ENCODE peak calls at places on chromosomes 2 and 18, in eight cellular contexts. A is A549, B is psoas muscle, Z is bronchial epithelial cell, V is HCT116, W is fibroblast of mammary gland, H is fibroblast of the aortic adventitia, F is B cell. I is an unnamed sample.

GRCh38 chr18:8960740-8961657 is 141.5 kb upstream of the NDUFV2 start:
- DNase-seq in A (peak), B (no peak), F (no peak), H (peak), W (peak), V (no peak), Z (peak), I (peak)

GRCh38 chr2:153871231-153872221 is at the start of gene GALNT13:
- DNase-seq in A (peak), Z (peak), W (peak), H (no peak), B (no peak), V (no peak), F (no peak), I (no peak)

GRCh38 chr2:196166876-196167275 is 4.5 kb downstream of the STK17B start:
- DNase-seq in A (no peak), B (no peak), F (no peak), Z (peak), W (peak), V (no peak), H (peak), I (peak)

GRCh38 chr18:66271927-66272326 is 332.0 kb downstream of the CDH19 start:
- DNase-seq in F (no peak), Z (no peak), W (no peak), B (no peak), V (no peak), A (no peak), H (no peak), I (no peak)

GRCh38 chr2:207974214-207974600 is 51.1 kb downstream of the PLEKHM3 start:
- DNase-seq in H (no peak), B (no peak), V (no peak), Z (peak), W (no peak), F (no peak), A (no peak), I (no peak)

GRCh38 chr2:73163522-73164367 is 38.6 kb upstream of the NOTO start:
- DNase-seq in H (peak), F (peak), W (peak), Z (peak), V (peak), A (peak), B (peak), I (peak)

GRCh38 chr2:128914320-128914719 is 595.7 kb upstream of the HS6ST1 start:
- DNase-seq in F (no peak), W (no peak), B (no peak), V (no peak), H (no peak), A (no peak), Z (no peak), I (no peak)

GRCh38 chr2:118856978-118857676 is 9.7 kb upstream of the EN1 start:
- DNase-seq in H (no peak), V (no peak), Z (no peak), F (peak), W (no peak), A (no peak), B (no peak), I (peak)

GRCh38 chr18:27789406-27789805 is 387.5 kb downstream of the CDH2 start:
- DNase-seq in F (no peak), B (no peak), W (no peak), Z (peak), H (no peak), V (no peak), A (no peak), I (no peak)

GRCh38 chr2:111139637-111140317 is 19.1 kb downstream of the BCL2L11 start:
- DNase-seq in F (no peak), W (peak), V (no peak), Z (peak), B (peak), H (peak), A (no peak), I (peak)

GRCh38 chr18:10476430-10476829 is 22.0 kb downstream of the APCDD1 start:
- DNase-seq in A (no peak), F (no peak), B (no peak), W (peak), V (no peak), Z (no peak), H (peak), I (peak)

GRCh38 chr2:181782630-181783029 is 102.3 kb upstream of the NEUROD1 start:
- DNase-seq in A (no peak), W (no peak), F (no peak), V (no peak), H (no peak), B (no peak), Z (no peak), I (no peak)

GRCh38 chr2:202152104-202152771 is 79.2 kb downstream of the KIAA2012 start:
- DNase-seq in V (no peak), Z (no peak), A (no peak), B (no peak), H (peak), F (no peak), W (peak), I (peak)

GRCh38 chr18:7946724-7947377 is 379.7 kb downstream of the PTPRM start:
- DNase-seq in F (no peak), W (peak), B (no peak), H (peak), Z (peak), V (peak), A (peak), I (peak)

GRCh38 chr2:28997237-28997846 is 16.2 kb downstream of the TOGARAM2 start:
- DNase-seq in H (no peak), B (peak), W (no peak), Z (no peak), V (no peak), A (no peak), F (no peak), I (peak)

GRCh38 chr2:198325359-198325758 is 521.0 kb downstream of the PLCL1 start:
- DNase-seq in A (no peak), H (no peak), B (no peak), F (no peak), V (no peak), W (no peak), Z (peak), I (no peak)

GRCh38 chr2:54634564-54635511 is 88.6 kb upstream of the EML6 start:
- DNase-seq in Z (peak), V (no peak), A (peak), H (peak), F (peak), B (peak), W (peak), I (peak)

GRCh38 chr18:3660719-3661118 is 210.7 kb downstream of the TGIF1 start:
- DNase-seq in H (no peak), F (peak), A (no peak), Z (no peak), V (no peak), W (no peak), B (no peak), I (no peak)

GRCh38 chr2:227474406-227474805 is 2.5 kb downstream of the AGFG1 start:
- DNase-seq in W (no peak), F (no peak), A (no peak), V (no peak), H (no peak), Z (peak), B (no peak), I (no peak)

GRCh38 chr2:204974487-204974886 is 429.2 kb downstream of the PARD3B start:
- DNase-seq in H (no peak), F (no peak), B (no peak), V (no peak), W (no peak), A (no peak), Z (no peak), I (no peak)

GRCh38 chr2:204973546-204974071 is 428.3 kb downstream of the PARD3B start:
- DNase-seq in F (no peak), A (no peak), W (no peak), B (no peak), V (no peak), H (no peak), Z (no peak), I (no peak)

GRCh38 chr2:204982303-204982702 is 437.0 kb downstream of the PARD3B start:
- DNase-seq in Z (peak), A (no peak), W (peak), F (no peak), B (no peak), H (peak), V (no peak), I (peak)

GRCh38 chr2:204972606-204973336 is 427.5 kb downstream of the PARD3B start:
- DNase-seq in F (no peak), B (no peak), H (no peak), Z (no peak), V (no peak), A (no peak), W (no peak), I (no peak)

GRCh38 chr2:204977914-204978313 is 432.6 kb downstream of the PARD3B start:
- DNase-seq in H (no peak), B (no peak), W (no peak), A (no peak), Z (no peak), F (no peak), V (no peak), I (no peak)
- TF ChIP-seq CTCF in H (no peak), B (no peak), W (no peak), A (no peak), Z (no peak), F (no peak), V (peak), I (no peak)

GRCh38 chr2:158463496-158464095 is 6.8 kb downstream of the PKP4 start:
- DNase-seq in F (no peak), H (no peak), W (peak), B (no peak), Z (no peak), A (no peak), V (no peak), I (peak)
- TF ChIP-seq CTCF in F (no peak), H (no peak), W (no peak), B (no peak), Z (no peak), A (no peak), V (no peak), I (no peak)

DNA sequence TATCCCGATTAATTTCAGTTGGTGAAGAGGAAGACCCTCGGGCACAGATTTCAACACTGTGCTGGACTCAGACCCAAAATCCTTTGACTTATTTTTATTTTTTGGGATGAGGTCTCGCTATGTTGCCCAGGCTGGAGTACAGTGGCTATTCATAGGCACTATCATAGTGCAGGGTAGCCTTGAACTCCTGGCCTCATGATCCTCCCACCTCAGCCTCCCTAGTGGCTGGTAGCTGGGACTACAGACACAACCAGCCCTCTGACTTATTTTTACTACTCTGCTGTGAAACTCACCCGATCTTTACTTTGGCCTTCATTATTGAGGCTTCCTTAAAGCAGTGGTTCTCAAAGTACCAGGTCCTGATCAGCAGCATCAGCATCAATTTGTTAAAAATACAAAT is 18.2 kb upstream of the ADAM17 start:
- DNase-seq in Z (no peak), F (no peak), H (no peak), B (no peak), A (no peak), W (no peak), V (no peak), I (no peak)
- TF ChIP-seq CTCF in Z (peak), F (no peak), H (no peak), B (no peak), A (no peak), W (no peak), V (peak), I (no peak)

DNA sequence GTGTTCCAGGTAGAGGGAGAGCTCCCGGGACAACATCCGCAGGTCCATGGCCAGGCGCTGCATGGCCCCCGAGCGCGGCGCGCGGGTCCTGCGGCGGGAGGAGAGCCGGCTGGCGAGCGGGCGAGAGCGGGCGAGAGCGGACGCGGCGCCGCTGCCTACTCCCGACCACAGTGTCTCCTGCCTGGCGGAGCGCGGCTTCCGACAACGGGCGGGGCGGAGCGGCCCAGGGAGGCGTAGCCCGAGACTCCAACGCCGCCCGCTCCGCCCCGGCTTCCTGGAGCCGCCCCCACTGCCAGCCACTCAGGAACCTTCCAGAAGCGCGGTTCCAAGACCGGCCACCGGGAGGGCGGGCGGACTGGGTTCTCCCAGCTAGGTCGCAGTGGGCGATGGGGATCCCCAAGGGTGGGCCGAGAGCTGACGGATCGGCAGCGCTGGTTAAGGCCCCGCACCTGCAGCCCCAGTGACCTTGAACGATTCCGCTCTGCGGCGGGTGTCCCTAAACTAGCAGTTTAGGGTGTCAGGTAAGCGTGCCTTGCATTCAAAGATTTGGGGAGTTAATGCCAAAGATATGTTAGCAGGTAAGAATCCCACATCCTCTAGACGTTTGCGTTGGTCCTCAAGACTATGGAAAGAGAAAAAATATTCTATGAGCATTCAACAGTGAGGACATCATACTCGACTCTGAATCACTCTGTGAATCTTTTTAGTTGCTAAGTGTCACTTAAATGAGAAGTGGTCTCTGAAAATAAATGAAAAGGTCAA is at the start of gene ABHD3:
- DNase-seq in B (peak), H (peak), F (peak), A (peak), W (peak), V (peak), Z (peak), I (peak)
- TF ChIP-seq CTCF in B (peak), H (peak), F (peak), A (no peak), W (peak), V (peak), Z (peak), I (peak)

DNA sequence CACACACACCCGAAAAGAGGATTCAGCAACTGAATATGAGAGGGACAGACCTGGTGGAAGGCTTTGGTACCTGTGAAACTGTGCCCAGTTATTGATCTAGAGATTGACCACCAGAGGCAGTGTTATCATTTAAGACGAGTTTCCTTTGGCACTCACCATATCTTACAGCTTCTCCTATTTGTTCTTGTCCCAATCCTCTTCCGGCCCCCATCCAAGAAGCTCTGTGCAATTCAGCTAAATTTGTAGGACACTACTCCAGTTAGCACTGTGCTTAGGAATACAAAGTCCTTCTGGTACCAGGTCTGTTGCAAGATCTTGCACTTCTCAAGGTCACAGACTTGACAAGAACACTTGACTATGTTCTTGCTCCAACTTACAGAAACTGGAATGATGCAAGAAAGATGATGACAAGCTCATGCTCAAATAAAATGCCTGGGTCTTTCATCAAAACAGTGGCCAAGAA is 177.7 kb downstream of the TMEM247 start:
- DNase-seq in B (no peak), W (peak), F (peak), Z (peak), A (peak), V (peak), H (peak), I (peak)
- TF ChIP-seq CTCF in B (peak), W (peak), F (peak), Z (peak), A (peak), V (peak), H (peak), I (peak)

DNA sequence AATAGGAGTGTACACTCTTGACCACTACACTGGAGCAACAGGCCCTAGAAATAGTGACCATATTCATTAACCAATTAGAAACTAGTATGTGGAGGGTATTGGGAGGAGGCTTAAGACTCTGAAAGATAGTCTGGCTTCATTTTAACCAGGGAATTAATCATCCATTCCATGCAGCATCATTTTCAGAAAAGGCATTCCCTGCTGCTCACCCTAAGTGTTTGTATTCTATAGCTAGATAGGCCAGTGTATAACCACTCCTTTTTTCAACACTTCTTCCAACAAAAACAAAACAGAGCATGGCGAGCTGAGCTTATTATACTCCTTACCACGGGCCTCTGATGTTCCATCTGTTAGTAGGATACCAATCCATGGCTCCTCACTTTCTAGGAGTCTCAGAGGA is 112.0 kb upstream of the PKDCC start:
- DNase-seq in F (no peak), W (no peak), B (no peak), V (no peak), Z (no peak), A (no peak), H (no peak), I (no peak)
- TF ChIP-seq CTCF in F (no peak), W (no peak), B (no peak), V (no peak), Z (no peak), A (no peak), H (no peak), I (no peak)

GRCh38 chr18:46858290-46858689 is 59.0 kb downstream of the PIAS2 start:
- DNase-seq in H (no peak), A (no peak), V (no peak), W (no peak), Z (no peak), F (no peak), B (no peak), I (no peak)

GRCh38 chr18:46859855-46860254 is 57.5 kb downstream of the PIAS2 start:
- DNase-seq in F (no peak), H (no peak), Z (no peak), V (no peak), B (no peak), W (peak), A (no peak), I (no peak)

DNA sequence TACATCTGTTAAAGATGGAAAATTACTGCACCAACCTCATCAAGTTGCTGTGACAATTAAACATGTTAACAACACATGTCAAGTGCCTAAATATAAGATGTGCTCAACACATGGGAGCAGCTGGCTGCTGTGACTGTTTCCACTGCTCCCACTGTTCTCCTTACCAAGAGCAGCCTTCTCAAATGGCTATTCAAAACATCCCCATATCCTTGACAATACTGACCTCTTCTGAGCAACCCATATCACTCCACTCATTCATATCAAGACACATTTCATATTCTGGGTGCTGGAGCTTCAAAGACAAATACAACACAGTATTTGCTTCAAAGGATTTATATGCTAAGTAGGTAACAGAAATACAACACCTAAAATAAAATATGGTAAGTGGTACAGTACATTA is 60.3 kb downstream of the PIAS2 start:
- DNase-seq in A (no peak), V (peak), F (no peak), B (no peak), W (peak), H (peak), Z (no peak), I (no peak)
- TF ChIP-seq CTCF in A (no peak), V (no peak), F (no peak), B (peak), W (no peak), H (no peak), Z (no peak), I (no peak)

GRCh38 chr18:55579471-55579870 is 8.5 kb downstream of the TCF4 start:
- DNase-seq in F (no peak), Z (no peak), H (no peak), A (no peak), V (no peak), B (no peak), W (no peak), I (no peak)

GRCh38 chr18:55579888-55580287 is 8.1 kb downstream of the TCF4 start:
- DNase-seq in Z (no peak), H (no peak), B (no peak), F (no peak), A (no peak), W (no peak), V (no peak), I (no peak)

GRCh38 chr18:55575066-55575465 is 12.9 kb downstream of the TCF4 start:
- DNase-seq in W (no peak), H (no peak), F (no peak), V (no peak), B (no peak), A (no peak), Z (no peak), I (no peak)

GRCh38 chr18:55575949-55576348 is 12.0 kb downstream of the TCF4 start:
- DNase-seq in B (no peak), W (no peak), V (no peak), A (no peak), Z (no peak), H (no peak), F (no peak), I (no peak)

DNA sequence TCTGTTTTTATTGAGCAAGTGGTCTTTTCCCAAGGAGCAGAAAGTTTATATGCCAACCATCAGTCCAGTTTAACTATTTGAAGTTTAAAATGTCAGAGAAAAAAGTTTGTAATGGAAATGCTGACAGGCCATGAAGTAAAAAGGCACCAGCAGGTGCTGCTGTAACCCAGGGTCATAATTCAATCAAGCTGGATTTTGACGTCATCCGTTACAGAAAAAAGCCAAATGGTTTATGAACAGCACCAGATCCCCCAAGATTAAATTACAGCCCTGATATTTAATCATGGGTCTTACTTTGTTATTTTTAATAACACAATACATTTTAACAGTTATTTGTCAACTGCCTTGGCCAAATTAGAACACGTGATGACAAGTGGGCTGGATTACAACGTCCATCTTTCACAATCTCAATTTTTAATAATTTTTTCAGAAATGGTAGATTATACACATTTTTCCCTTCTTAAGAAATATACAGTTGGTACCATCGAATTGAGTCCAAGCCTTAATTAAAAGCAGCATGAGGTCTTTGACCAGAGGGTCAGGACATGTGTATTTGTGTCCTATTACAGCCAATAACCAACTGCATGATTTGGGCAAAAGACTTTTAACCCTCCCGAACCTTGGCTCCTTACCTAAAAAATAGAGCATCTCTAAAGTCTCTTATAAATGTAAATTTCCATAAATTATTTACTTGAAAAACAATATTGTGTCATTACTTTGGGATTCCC is 10.0 kb downstream of the TCF4 start:
- DNase-seq in B (no peak), V (no peak), H (no peak), W (peak), A (no peak), Z (no peak), F (peak), I (no peak)
- TF ChIP-seq CTCF in B (peak), V (no peak), H (no peak), W (no peak), A (peak), Z (peak), F (peak), I (no peak)

I was measured in foreskin fibroblast.